ENCODE peak calls at places on chromosome 11, in seven cellular contexts. X, Z, O, A, U, J and H are unnamed samples.

GRCh38 chr11:122741613-122742012 is 86.1 kb downstream of the UBASH3B start:
- DNase-seq in J (no peak), X (no peak), A (peak), U (peak), Z (no peak), O (no peak), H (no peak)

GRCh38 chr11:20112291-20113146 is 47.8 kb downstream of the DBX1 start:
- DNase-seq in X (peak), A (peak), O (peak), J (no peak), Z (peak), U (peak), H (no peak)

GRCh38 chr11:11701070-11701469 is 79.3 kb upstream of the GALNT18 start:
- DNase-seq in J (no peak), A (peak), X (no peak), O (no peak), U (no peak), Z (no peak), H (no peak)

GRCh38 chr11:65427691-65428577 is 5.3 kb downstream of the NEAT1 start:
- DNase-seq in A (peak), Z (peak), O (no peak), U (peak), X (peak), J (no peak), H (no peak)

GRCh38 chr11:68303083-68303482 is 9.3 kb upstream of the LRP5 start:
- DNase-seq in U (no peak), X (no peak), A (no peak), J (no peak), O (no peak), Z (no peak), H (no peak)

GRCh38 chr11:8671651-8672062 is 10.8 kb downstream of the TRIM66 start:
- DNase-seq in Z (no peak), A (peak), U (no peak), X (peak), J (no peak), O (peak), H (no peak)

GRCh38 chr11:110777765-110778164 is 65.5 kb upstream of the ARHGAP20 start:
- DNase-seq in X (no peak), U (peak), Z (no peak), J (no peak), A (peak), O (no peak), H (no peak)

GRCh38 chr11:77510095-77510494 is 36.2 kb upstream of the PAK1 start:
- DNase-seq in X (no peak), Z (no peak), J (peak), U (no peak), A (no peak), O (no peak), H (no peak)

GRCh38 chr11:132256621-132257227 is 886.3 kb downstream of the NTM start:
- DNase-seq in Z (no peak), A (no peak), J (no peak), X (no peak), O (no peak), U (no peak), H (no peak)

GRCh38 chr11:68946416-68947090 is 34.2 kb downstream of the MRGPRD start:
- DNase-seq in Z (peak), O (no peak), J (no peak), A (peak), X (no peak), U (peak), H (no peak)

GRCh38 chr11:66881436-66881835 is 24.6 kb downstream of the LRFN4 start:
- DNase-seq in Z (no peak), A (no peak), O (no peak), X (no peak), J (no peak), U (no peak), H (no peak)

GRCh38 chr11:28105869-28106268 is 2.1 kb downstream of the KIF18A start:
- DNase-seq in X (no peak), Z (no peak), O (no peak), U (peak), A (no peak), J (no peak), H (no peak)

DNA sequence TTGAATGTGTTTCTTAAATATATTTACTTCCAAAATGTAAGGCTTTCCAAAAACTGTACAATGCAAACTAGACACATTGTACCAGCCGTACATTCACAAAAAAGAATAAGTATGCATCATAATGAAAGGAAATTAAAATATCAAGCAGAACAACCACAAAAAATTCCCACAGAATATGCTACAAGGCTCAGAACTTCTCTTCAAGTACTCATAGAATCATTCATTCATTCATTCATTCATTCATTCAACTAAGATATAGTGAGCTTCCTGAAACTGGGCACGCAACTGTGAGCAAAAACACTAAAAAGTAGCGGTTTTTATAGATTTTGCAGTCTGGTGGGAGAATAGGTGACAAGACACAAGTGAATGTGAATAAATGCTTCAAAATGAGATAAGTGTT is 690.1 kb downstream of the KCNA4 start:
- DNase-seq in O (no peak), U (no peak), J (no peak), A (no peak), X (no peak), Z (no peak), H (no peak)
- H2BK5ac ChIP-seq in O (no peak), U (no peak), J (no peak), A (peak), X (no peak), Z (no peak), H (no peak)

GRCh38 chr11:4453118-4453517 is 4.0 kb downstream of the OR52K2 start:
- DNase-seq in A (no peak), Z (no peak), O (no peak), X (no peak), J (no peak), U (no peak), H (no peak)

GRCh38 chr11:4459470-4459869 is 10.4 kb downstream of the OR52K2 start:
- DNase-seq in X (no peak), A (no peak), Z (no peak), J (no peak), U (no peak), O (peak), H (no peak)

GRCh38 chr11:4454031-4454430 is 4.9 kb downstream of the OR52K2 start:
- DNase-seq in A (no peak), U (no peak), O (no peak), Z (no peak), X (no peak), J (no peak), H (no peak)

DNA sequence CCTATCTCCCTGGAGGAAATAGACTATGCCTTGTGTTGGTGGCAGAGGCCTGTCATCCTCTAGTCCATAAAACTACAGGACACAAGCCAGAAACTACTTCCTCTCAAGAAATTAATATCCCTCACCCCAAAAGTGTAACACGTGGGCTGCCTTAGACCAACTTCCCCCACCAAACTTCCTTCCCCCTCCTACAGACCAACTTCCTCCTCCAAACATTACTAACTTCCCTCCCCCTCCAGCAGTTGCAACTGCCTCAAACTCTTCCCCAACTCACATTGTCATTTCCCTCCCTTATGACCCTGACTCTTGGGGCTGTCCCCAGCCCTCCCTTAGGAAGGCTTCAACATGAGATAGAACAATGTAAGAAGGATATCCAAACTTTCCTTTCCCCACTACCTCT is 6.3 kb downstream of the OR52K2 start:
- DNase-seq in J (no peak), O (no peak), A (no peak), Z (peak), U (no peak), X (no peak), H (no peak)
- H2BK5ac ChIP-seq in J (no peak), O (no peak), A (no peak), Z (no peak), U (no peak), X (no peak), H (no peak)

DNA sequence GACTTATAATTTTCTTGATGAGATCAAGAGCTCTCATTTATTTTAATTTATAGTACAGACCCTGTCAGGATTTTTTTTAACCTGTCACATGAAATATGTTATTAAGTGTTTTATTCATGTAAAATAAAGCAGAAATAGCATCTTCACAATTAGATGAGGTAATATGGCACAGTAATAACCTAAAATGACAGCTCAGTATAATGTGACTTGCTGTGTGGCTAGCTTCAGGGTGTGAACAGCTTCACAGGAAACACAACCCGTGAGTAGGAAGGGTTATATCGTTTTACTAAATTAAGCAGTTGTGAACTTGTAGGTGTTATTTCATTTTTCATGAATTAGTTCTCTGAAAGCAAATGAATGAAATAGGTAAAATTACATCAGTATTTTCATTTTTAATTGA is 366.9 kb upstream of the CHORDC1 start:
- DNase-seq in J (no peak), X (no peak), Z (no peak), U (no peak), A (no peak), O (no peak), H (no peak)
- H2BK5ac ChIP-seq in J (no peak), X (no peak), Z (no peak), U (no peak), A (no peak), O (no peak), H (no peak)

GRCh38 chr11:59503276-59503675 is at the start of gene OR4D11:
- DNase-seq in X (no peak), A (no peak), J (no peak), O (no peak), Z (no peak), U (no peak), H (no peak)
- H2BK5ac ChIP-seq in X (no peak), A (no peak), J (no peak), O (no peak), Z (no peak), U (no peak), H (no peak)

GRCh38 chr11:72319261-72319660 is 75.3 kb upstream of the PHOX2A start:
- DNase-seq in X (no peak), A (no peak), Z (no peak), J (no peak), U (no peak), O (no peak), H (no peak)

GRCh38 chr11:72316984-72317383 is 73.0 kb upstream of the PHOX2A start:
- DNase-seq in X (no peak), O (no peak), A (no peak), Z (no peak), U (no peak), J (no peak), H (no peak)

GRCh38 chr11:72317982-72318381 is 74.0 kb upstream of the PHOX2A start:
- DNase-seq in O (no peak), A (no peak), Z (no peak), J (no peak), X (no peak), U (no peak), H (no peak)

GRCh38 chr11:72326151-72326842 is 82.3 kb upstream of the PHOX2A start:
- DNase-seq in O (peak), X (no peak), J (no peak), A (peak), U (peak), Z (no peak), H (no peak)

DNA sequence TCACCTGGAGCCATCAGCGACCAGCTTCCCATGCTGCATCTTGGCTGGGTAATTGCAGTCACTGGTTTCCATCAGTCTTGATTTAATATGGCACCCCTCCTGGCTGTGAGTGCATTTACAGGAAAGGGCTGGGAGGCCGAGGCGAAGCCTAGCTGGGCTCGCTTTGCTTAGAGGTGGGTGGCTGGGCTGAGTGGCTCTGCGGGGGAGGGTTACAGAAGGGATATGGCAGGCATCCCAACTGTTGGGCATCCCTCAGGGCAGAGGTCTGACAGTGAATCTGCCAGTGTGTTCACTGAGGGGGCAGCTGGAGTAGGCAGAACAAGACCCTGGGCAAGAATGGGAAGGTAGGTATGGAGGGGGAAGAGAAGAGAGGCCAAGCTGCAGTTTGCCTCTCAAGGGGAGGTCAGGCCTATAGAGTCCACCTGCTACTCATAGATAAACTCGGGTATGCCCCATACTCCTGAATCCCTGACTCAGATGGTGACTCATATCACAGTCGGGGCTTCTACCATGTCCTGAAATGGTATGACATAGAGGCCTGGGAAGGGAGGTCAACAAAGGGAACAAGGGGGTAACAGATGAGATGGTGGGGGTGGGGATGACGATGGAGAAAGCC is 77.5 kb upstream of the PHOX2A start:
- DNase-seq in Z (no peak), U (peak), A (peak), J (no peak), X (no peak), O (peak), H (no peak)
- H2BK5ac ChIP-seq in Z (no peak), U (no peak), A (no peak), J (no peak), X (no peak), O (no peak), H (no peak)